ENCODE peak calls at places on chromosomes 13 and 19, in nine cellular contexts. E is stimulated activated naive CD4-positive, alpha-beta T cell; Q is lower leg skin; G is B cell; J is AG08396; Z is stimulated activated CD4-positive, alpha-beta T cell treated with anti-CD3 and anti-CD28 coated beads, Interleukin-1b, Interleukin-23, amount 100 ng/mL, for 1 hour; L is naive thymus-derived CD4-positive, alpha-beta T cell; C is ureter; Y is NCI-H1694. S is an unnamed sample.

GRCh38 chr19:48713041-48713863 is 6.3 kb downstream of the MAMSTR start:
- DNase-seq in Y (no peak), L (peak; percentile 15), Z (no peak), Q (no peak), J (no peak), C (no peak), G (no peak), E (no peak), S (no peak)

GRCh38 chr13:80497007-80497406 is 156.1 kb upstream of the SPRY2 start:
- DNase-seq in E (no peak), G (no peak), C (no peak), Q (no peak), Z (no peak), L (no peak), Y (no peak), J (no peak), S (no peak)

GRCh38 chr19:55831846-55832245 is at the start of gene NLRP11:
- DNase-seq in C (no peak), L (no peak), G (no peak), Z (no peak), Q (no peak), E (no peak), Y (no peak), J (no peak), S (no peak)

GRCh38 chr13:83824561-83824960 is 57.7 kb downstream of the SLITRK1 start:
- DNase-seq in Z (no peak), L (no peak), G (no peak), Q (no peak), E (no peak), J (no peak), C (no peak), Y (no peak), S (no peak)

GRCh38 chr19:23547816-23548430 is 139.1 kb downstream of the ZNF675 start:
- DNase-seq in C (no peak), Y (no peak), L (no peak), J (no peak), Z (no peak), G (no peak), Q (no peak), E (no peak), S (no peak)

GRCh38 chr13:98471895-98472294 is 105.0 kb downstream of the STK24 start:
- DNase-seq in G (no peak), Q (no peak), J (no peak), C (no peak), E (no peak), Z (no peak), Y (no peak), L (no peak), S (no peak)

GRCh38 chr19:56917998-56918397 is 77.5 kb upstream of the PEG3 start:
- DNase-seq in L (no peak), C (no peak), Z (no peak), E (no peak), Y (no peak), G (no peak), Q (no peak), J (no peak), S (no peak)

GRCh38 chr19:41248895-41249294 is 15.3 kb upstream of the HNRNPUL1 start:
- DNase-seq in C (no peak), Y (no peak), Z (no peak), L (no peak), E (no peak), G (no peak), J (no peak), Q (no peak), S (no peak)

GRCh38 chr19:39304701-39305571 is 8.7 kb downstream of the IFNL1 start:
- DNase-seq in J (no peak), C (no peak), Y (no peak), L (no peak), G (no peak), Z (no peak), E (no peak), Q (no peak), S (no peak)

GRCh38 chr19:4140237-4140711 is 13.2 kb upstream of the CREB3L3 start:
- DNase-seq in Y (peak; percentile 23), J (peak; percentile 80), E (peak; percentile 7), Q (no peak), L (peak; percentile 28), Z (no peak), G (peak; percentile 41), C (no peak), S (no peak)

GRCh38 chr19:4390862-4391693 is 9.3 kb downstream of the SH3GL1 start:
- DNase-seq in Q (no peak), L (no peak), J (no peak), Z (no peak), C (no peak), Y (no peak), G (no peak), E (no peak), S (no peak)

GRCh38 chr13:111368091-111368490 is 47.6 kb downstream of the TEX29 start:
- DNase-seq in Y (no peak), Z (no peak), G (no peak), C (no peak), Q (no peak), E (no peak), J (no peak), L (no peak), S (no peak)

GRCh38 chr19:35348909-35349611 is 1.4 kb downstream of the FFAR1 start:
- DNase-seq in G (no peak), Y (no peak), E (no peak), L (no peak), J (no peak), C (no peak), Q (no peak), Z (no peak), S (no peak)

GRCh38 chr13:50589139-50589538 is 254.4 kb downstream of the DLEU7 start:
- DNase-seq in Z (no peak), G (no peak), J (peak; percentile 55), L (no peak), Y (no peak), E (no peak), Q (no peak), C (no peak), S (no peak)

GRCh38 chr19:35628565-35629331 is at the start of gene RBM42:
- DNase-seq in Y (peak; percentile 98), L (peak; percentile 98), Q (peak; percentile 98), E (peak; percentile 97), C (peak; percentile 98), G (peak; percentile 97), J (peak; percentile 99), Z (peak; percentile 89), S (peak; percentile 97)

GRCh38 chr19:35959040-35959967 is 23.1 kb downstream of the LRFN3 start:
- DNase-seq in G (peak; percentile 56), Y (no peak), L (peak; percentile 85), E (peak; percentile 72), Q (no peak), C (no peak), J (peak; percentile 63), Z (peak; percentile 69), S (no peak)

GRCh38 chr13:95660981-95661581 is 15.9 kb upstream of the DNAJC3 start:
- DNase-seq in L (peak; percentile 18), Q (no peak), E (no peak), Z (no peak), C (no peak), G (no peak), J (no peak), Y (peak; percentile 70), S (no peak)

GRCh38 chr19:33503791-33504444 is 17.7 kb downstream of the PEPD start:
- DNase-seq in Y (no peak), E (no peak), L (no peak), G (no peak), Q (no peak), J (no peak), C (no peak), Z (no peak), S (no peak)

GRCh38 chr19:9139609-9140158 is 513 bp upstream of the ZNF317 start:
- DNase-seq in Y (no peak), G (no peak), Q (no peak), Z (no peak), C (no peak), L (no peak), J (no peak), E (no peak), S (no peak)

GRCh38 chr19:43594710-43595604 is 977 bp downstream of the IRGQ start:
- DNase-seq in Q (peak; percentile 46), J (peak; percentile 63), E (peak; percentile 66), G (peak; percentile 59), C (peak; percentile 62), Y (peak; percentile 57), Z (peak; percentile 23), L (peak; percentile 82), S (no peak)